ENCODE peak calls at places on chromosome 20, in seven cellular contexts. One of them, this sample, is unnamed. For H3K27me3 and H3K36me3, the result is how much of the 10 kb centered on the place peaks cover.

GRCh38 chr20:44728835-44729342 is 13.7 kb downstream of the CCN5 start:
- DNase-seq in IMR-90: peak
- DNase-seq in endodermal cell: peak
- DNase-seq in left lung: peak
- DNase-seq in hepatocyte: peak
- DNase-seq in HepG2: no peak
- DNase-seq in kidney epithelial cell: peak
- DNase-seq in this sample: peak

GRCh38 chr20:40797425-40797824 is 108.4 kb upstream of the MAFB start:
- DNase-seq in IMR-90: peak
- DNase-seq in endodermal cell: peak
- DNase-seq in left lung: no peak
- DNase-seq in hepatocyte: peak
- DNase-seq in HepG2: peak
- DNase-seq in kidney epithelial cell: no peak
- DNase-seq in this sample: no peak

GRCh38 chr20:37912874-37913273 is 9.9 kb downstream of the VSTM2L start:
- DNase-seq in IMR-90: no peak
- DNase-seq in endodermal cell: no peak
- DNase-seq in left lung: no peak
- DNase-seq in hepatocyte: no peak
- DNase-seq in HepG2: no peak
- DNase-seq in kidney epithelial cell: no peak
- DNase-seq in this sample: no peak

GRCh38 chr20:35303735-35304431 is 11.7 kb upstream of the FAM83C start:
- DNase-seq in IMR-90: peak
- DNase-seq in endodermal cell: peak
- DNase-seq in left lung: no peak
- DNase-seq in hepatocyte: peak
- DNase-seq in HepG2: peak
- DNase-seq in kidney epithelial cell: peak
- DNase-seq in this sample: peak

GRCh38 chr20:34300809-34301586 is 2.2 kb downstream of the AHCY start:
- DNase-seq in IMR-90: no peak
- DNase-seq in endodermal cell: peak
- DNase-seq in left lung: no peak
- DNase-seq in hepatocyte: peak
- DNase-seq in HepG2: peak
- DNase-seq in kidney epithelial cell: no peak
- DNase-seq in this sample: no peak

GRCh38 chr20:39909447-39909846 is 779.6 kb downstream of the MAFB start:
- DNase-seq in IMR-90: no peak
- DNase-seq in endodermal cell: no peak
- DNase-seq in left lung: peak
- DNase-seq in hepatocyte: no peak
- DNase-seq in HepG2: no peak
- DNase-seq in kidney epithelial cell: no peak
- DNase-seq in this sample: no peak

GRCh38 chr20:18739785-18740184 is 73.8 kb upstream of the SCP2D1 start:
- DNase-seq in IMR-90: peak
- DNase-seq in endodermal cell: peak
- DNase-seq in left lung: no peak
- DNase-seq in hepatocyte: peak
- DNase-seq in HepG2: no peak
- DNase-seq in kidney epithelial cell: peak
- DNase-seq in this sample: peak

GRCh38 chr20:4341804-4342560 is 326.6 kb upstream of the RNF24 start:
- DNase-seq in IMR-90: peak
- DNase-seq in endodermal cell: no peak
- DNase-seq in left lung: no peak
- DNase-seq in hepatocyte: peak
- DNase-seq in HepG2: no peak
- DNase-seq in kidney epithelial cell: peak
- DNase-seq in this sample: peak

GRCh38 chr20:44489931-44490330 is 14.3 kb downstream of the TTPAL start:
- DNase-seq in IMR-90: no peak
- DNase-seq in endodermal cell: no peak
- DNase-seq in left lung: no peak
- DNase-seq in hepatocyte: no peak
- DNase-seq in HepG2: no peak
- DNase-seq in kidney epithelial cell: no peak
- DNase-seq in this sample: no peak

GRCh38 chr20:39111359-39112195 is 149.4 kb downstream of the DHX35 start:
- DNase-seq in IMR-90: no peak
- DNase-seq in endodermal cell: no peak
- DNase-seq in left lung: no peak
- DNase-seq in hepatocyte: no peak
- DNase-seq in HepG2: no peak
- DNase-seq in kidney epithelial cell: no peak
- DNase-seq in this sample: no peak

GRCh38 chr20:45850238-45850637 is 7.0 kb downstream of the ACOT8 start:
- DNase-seq in IMR-90: no peak
- DNase-seq in endodermal cell: no peak
- DNase-seq in left lung: no peak
- DNase-seq in hepatocyte: no peak
- DNase-seq in HepG2: no peak
- DNase-seq in kidney epithelial cell: no peak
- DNase-seq in this sample: no peak

GRCh38 chr20:45154183-45154582 is 20.5 kb upstream of the PI3 start:
- DNase-seq in IMR-90: peak
- DNase-seq in endodermal cell: no peak
- DNase-seq in left lung: no peak
- DNase-seq in hepatocyte: no peak
- DNase-seq in HepG2: no peak
- DNase-seq in kidney epithelial cell: no peak
- DNase-seq in this sample: no peak

GRCh38 chr20:47926731-47927130 is 141.4 kb upstream of the SULF2 start:
- DNase-seq in IMR-90: no peak
- DNase-seq in endodermal cell: no peak
- DNase-seq in left lung: no peak
- DNase-seq in hepatocyte: no peak
- DNase-seq in HepG2: no peak
- DNase-seq in kidney epithelial cell: no peak
- DNase-seq in this sample: no peak

GRCh38 chr20:47668313-47669156 is 116.7 kb downstream of the SULF2 start:
- DNase-seq in IMR-90: no peak
- DNase-seq in endodermal cell: no peak
- DNase-seq in left lung: no peak
- DNase-seq in hepatocyte: no peak
- DNase-seq in HepG2: no peak
- DNase-seq in kidney epithelial cell: no peak
- DNase-seq in this sample: no peak

GRCh38 chr20:18019068-18019467 is 38.6 kb downstream of the OVOL2 start:
- DNase-seq in IMR-90: peak
- DNase-seq in endodermal cell: peak
- DNase-seq in left lung: no peak
- DNase-seq in hepatocyte: no peak
- DNase-seq in HepG2: peak
- DNase-seq in kidney epithelial cell: no peak
- DNase-seq in this sample: no peak

GRCh38 chr20:10170261-10170660 is 48.4 kb upstream of the SNAP25 start:
- DNase-seq in IMR-90: no peak
- DNase-seq in endodermal cell: no peak
- DNase-seq in left lung: no peak
- DNase-seq in hepatocyte: no peak
- DNase-seq in HepG2: no peak
- DNase-seq in kidney epithelial cell: no peak
- DNase-seq in this sample: no peak

GRCh38 chr20:10177326-10177725 is 41.3 kb upstream of the SNAP25 start:
- DNase-seq in IMR-90: peak
- DNase-seq in endodermal cell: no peak
- DNase-seq in left lung: no peak
- DNase-seq in hepatocyte: no peak
- DNase-seq in HepG2: no peak
- DNase-seq in kidney epithelial cell: no peak
- DNase-seq in this sample: no peak

GRCh38 chr20:10169752-10170151 is 48.9 kb upstream of the SNAP25 start:
- DNase-seq in IMR-90: no peak
- DNase-seq in endodermal cell: no peak
- DNase-seq in left lung: no peak
- DNase-seq in hepatocyte: no peak
- DNase-seq in HepG2: no peak
- DNase-seq in kidney epithelial cell: no peak
- DNase-seq in this sample: no peak

GRCh38 chr20:10171864-10172751 is 46.5 kb upstream of the SNAP25 start:
- DNase-seq in IMR-90: peak
- DNase-seq in endodermal cell: peak
- DNase-seq in left lung: peak
- DNase-seq in hepatocyte: peak
- DNase-seq in HepG2: no peak
- DNase-seq in kidney epithelial cell: no peak
- DNase-seq in this sample: peak

DNA sequence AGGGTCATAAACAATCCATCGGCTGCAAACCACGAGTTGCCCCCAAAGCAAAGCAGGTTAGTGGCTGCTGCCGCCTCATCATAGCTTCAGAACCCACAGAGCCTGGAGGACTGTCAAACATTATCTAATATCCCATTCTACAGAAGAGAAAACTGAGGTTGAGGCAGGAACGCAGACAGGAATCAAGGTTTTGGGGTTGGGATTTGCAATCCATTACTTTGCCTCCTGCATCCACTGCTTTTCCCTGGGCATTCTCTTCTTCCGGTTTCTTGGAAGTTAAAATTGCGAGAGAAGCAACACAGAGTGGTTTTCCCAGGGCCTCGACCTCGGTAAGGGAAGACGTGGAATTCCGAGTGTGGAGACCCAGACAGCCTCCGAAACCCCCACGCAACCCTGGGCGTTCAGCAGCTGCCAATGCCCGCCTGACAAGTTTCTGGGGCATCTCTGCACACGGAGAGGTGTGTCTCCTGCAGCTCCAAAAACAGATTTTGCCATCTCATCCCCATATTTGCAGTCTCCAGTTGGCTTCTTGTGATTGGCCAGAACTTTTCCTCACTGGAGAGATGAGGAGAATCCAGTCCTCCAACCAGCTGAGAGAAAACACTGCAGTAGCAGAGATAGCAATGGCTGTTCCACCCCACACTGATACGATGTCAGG is 45.5 kb upstream of the SNAP25 start:
- DNase-seq in IMR-90: no peak
- DNase-seq in endodermal cell: no peak
- DNase-seq in left lung: no peak
- DNase-seq in hepatocyte: no peak
- DNase-seq in HepG2: no peak
- DNase-seq in kidney epithelial cell: no peak
- DNase-seq in this sample: no peak
- H3K27me3 ChIP-seq in IMR-90: under half
- H3K27me3 ChIP-seq in endodermal cell: under half
- H3K27me3 ChIP-seq in left lung: under half
- H3K27me3 ChIP-seq in hepatocyte: under half
- H3K27me3 ChIP-seq in HepG2: under half
- H3K27me3 ChIP-seq in kidney epithelial cell: under half
- H3K27me3 ChIP-seq in this sample: under half

GRCh38 chr20:58617158-58617557 is 33.9 kb upstream of the STX16 start:
- DNase-seq in IMR-90: no peak
- DNase-seq in endodermal cell: no peak
- DNase-seq in left lung: no peak
- DNase-seq in hepatocyte: no peak
- DNase-seq in HepG2: no peak
- DNase-seq in kidney epithelial cell: no peak
- DNase-seq in this sample: no peak
- H3K4me3 ChIP-seq in IMR-90: no peak
- H3K4me3 ChIP-seq in endodermal cell: no peak
- H3K4me3 ChIP-seq in left lung: no peak
- H3K4me3 ChIP-seq in hepatocyte: no peak
- H3K4me3 ChIP-seq in HepG2: no peak
- H3K4me3 ChIP-seq in kidney epithelial cell: no peak
- H3K4me3 ChIP-seq in this sample: no peak

DNA sequence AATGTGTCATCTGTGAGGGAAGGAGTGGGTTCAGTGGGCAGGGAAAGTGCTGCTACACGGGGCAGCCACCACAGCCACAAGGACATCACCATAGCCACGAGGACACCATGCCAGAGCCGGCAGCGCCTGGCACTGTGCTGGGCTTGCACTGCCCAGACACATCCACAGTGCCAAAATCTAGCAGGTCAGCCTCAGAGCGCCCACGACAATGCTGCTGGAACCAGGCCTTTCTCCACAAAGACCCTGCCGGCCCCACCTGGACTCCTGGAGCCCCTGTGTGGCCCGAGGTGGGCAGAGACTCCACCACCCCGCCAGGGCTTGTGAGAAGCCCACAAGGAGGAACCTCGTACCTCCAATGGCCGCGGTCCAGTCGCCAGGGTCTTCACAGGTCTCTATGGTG is 18.6 kb upstream of the HELZ2 start:
- DNase-seq in IMR-90: no peak
- DNase-seq in endodermal cell: no peak
- DNase-seq in left lung: peak
- DNase-seq in hepatocyte: no peak
- DNase-seq in HepG2: no peak
- DNase-seq in kidney epithelial cell: no peak
- DNase-seq in this sample: no peak
- H3K36me3 ChIP-seq in IMR-90: half or more
- H3K36me3 ChIP-seq in endodermal cell: under half
- H3K36me3 ChIP-seq in left lung: half or more
- H3K36me3 ChIP-seq in hepatocyte: under half
- H3K36me3 ChIP-seq in HepG2: under half
- H3K36me3 ChIP-seq in kidney epithelial cell: under half
- H3K36me3 ChIP-seq in this sample: half or more

GRCh38 chr20:51384854-51385253 is 157.7 kb downstream of the NFATC2 start:
- DNase-seq in IMR-90: no peak
- DNase-seq in endodermal cell: no peak
- DNase-seq in left lung: no peak
- DNase-seq in hepatocyte: no peak
- DNase-seq in HepG2: no peak
- DNase-seq in kidney epithelial cell: no peak
- DNase-seq in this sample: no peak

GRCh38 chr20:51383891-51384510 is 158.5 kb downstream of the NFATC2 start:
- DNase-seq in IMR-90: no peak
- DNase-seq in endodermal cell: no peak
- DNase-seq in left lung: no peak
- DNase-seq in hepatocyte: no peak
- DNase-seq in HepG2: no peak
- DNase-seq in kidney epithelial cell: no peak
- DNase-seq in this sample: no peak

GRCh38 chr20:51386586-51386985 is 155.9 kb downstream of the NFATC2 start:
- DNase-seq in IMR-90: no peak
- DNase-seq in endodermal cell: no peak
- DNase-seq in left lung: no peak
- DNase-seq in hepatocyte: no peak
- DNase-seq in HepG2: no peak
- DNase-seq in kidney epithelial cell: no peak
- DNase-seq in this sample: no peak

GRCh38 chr20:51387125-51387865 is 155.2 kb downstream of the NFATC2 start:
- DNase-seq in IMR-90: peak
- DNase-seq in endodermal cell: peak
- DNase-seq in left lung: no peak
- DNase-seq in hepatocyte: no peak
- DNase-seq in HepG2: no peak
- DNase-seq in kidney epithelial cell: no peak
- DNase-seq in this sample: no peak

DNA sequence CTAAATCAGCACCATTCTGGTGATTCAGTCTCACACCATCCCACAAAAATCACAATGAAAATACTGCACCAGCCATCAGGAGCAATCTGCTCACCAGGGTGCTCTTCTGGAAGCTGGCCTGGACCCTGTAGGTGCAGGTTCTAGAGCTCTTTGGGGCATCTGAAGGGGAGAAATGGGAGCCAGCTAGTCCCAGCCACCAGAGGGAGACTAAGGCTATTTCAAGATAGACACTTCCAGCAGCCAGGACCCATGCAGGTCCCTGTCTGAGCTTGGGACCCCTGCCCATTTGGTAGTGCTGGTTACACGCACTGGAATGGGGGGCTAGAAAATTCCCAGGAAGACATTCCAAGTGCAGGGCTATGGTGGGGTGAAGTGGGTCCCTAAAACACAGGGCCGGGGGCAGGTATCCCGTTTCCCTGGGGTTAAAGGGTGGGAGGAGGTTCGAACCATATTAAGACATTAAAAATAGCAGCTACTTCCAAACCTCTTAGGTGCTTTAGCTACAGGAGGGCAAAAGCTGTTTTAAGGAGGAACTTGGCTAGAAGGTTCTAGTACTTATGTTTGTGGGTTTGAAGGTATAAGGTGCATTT is 156.5 kb downstream of the NFATC2 start:
- DNase-seq in IMR-90: peak
- DNase-seq in endodermal cell: peak
- DNase-seq in left lung: no peak
- DNase-seq in hepatocyte: no peak
- DNase-seq in HepG2: peak
- DNase-seq in kidney epithelial cell: no peak
- DNase-seq in this sample: peak
- H3K27me3 ChIP-seq in IMR-90: under half
- H3K27me3 ChIP-seq in endodermal cell: under half
- H3K27me3 ChIP-seq in left lung: under half
- H3K27me3 ChIP-seq in hepatocyte: under half
- H3K27me3 ChIP-seq in HepG2: under half
- H3K27me3 ChIP-seq in kidney epithelial cell: under half
- H3K27me3 ChIP-seq in this sample: under half